ENCODE peak calls at places on chromosomes 16 and 17, in seven cellular contexts. One of them, this sample, is unnamed.

GRCh38 chr17:21549107-21549687 is 143.1 kb upstream of the KCNJ18 start:
- DNase-seq in lower leg skin: no peak
- DNase-seq in esophagus squamous epithelium: no peak
- DNase-seq in A549: no peak
- DNase-seq in vagina: no peak
- DNase-seq in body of pancreas: no peak
- DNase-seq in heart left ventricle: no peak
- DNase-seq in this sample: no peak

GRCh38 chr17:50039058-50039457 is 16.9 kb upstream of the ITGA3 start:
- DNase-seq in lower leg skin: no peak
- DNase-seq in esophagus squamous epithelium: no peak
- DNase-seq in A549: no peak
- DNase-seq in vagina: no peak
- DNase-seq in body of pancreas: no peak
- DNase-seq in heart left ventricle: no peak
- DNase-seq in this sample: no peak

GRCh38 chr17:76843703-76844484 is 24.3 kb upstream of the MGAT5B start:
- DNase-seq in lower leg skin: no peak
- DNase-seq in esophagus squamous epithelium: no peak
- DNase-seq in A549: no peak
- DNase-seq in vagina: no peak
- DNase-seq in body of pancreas: no peak
- DNase-seq in heart left ventricle: no peak
- DNase-seq in this sample: no peak

GRCh38 chr17:41595585-41595984 is 8.9 kb upstream of the KRT14 start:
- DNase-seq in lower leg skin: no peak
- DNase-seq in esophagus squamous epithelium: no peak
- DNase-seq in A549: no peak
- DNase-seq in vagina: no peak
- DNase-seq in body of pancreas: no peak
- DNase-seq in heart left ventricle: no peak
- DNase-seq in this sample: no peak

GRCh38 chr17:83062818-83063671 is 16.4 kb upstream of the METRNL start:
- DNase-seq in lower leg skin: peak; percentile 17
- DNase-seq in esophagus squamous epithelium: no peak
- DNase-seq in A549: no peak
- DNase-seq in vagina: no peak
- DNase-seq in body of pancreas: no peak
- DNase-seq in heart left ventricle: no peak
- DNase-seq in this sample: no peak

GRCh38 chr17:34895388-34895787 is 65.9 kb downstream of the CCT6B start:
- DNase-seq in lower leg skin: no peak
- DNase-seq in esophagus squamous epithelium: no peak
- DNase-seq in A549: no peak
- DNase-seq in vagina: no peak
- DNase-seq in body of pancreas: no peak
- DNase-seq in heart left ventricle: no peak
- DNase-seq in this sample: no peak

GRCh38 chr16:28974007-28974436 is 556 bp upstream of the SPNS1 start:
- DNase-seq in lower leg skin: no peak
- DNase-seq in esophagus squamous epithelium: no peak
- DNase-seq in A549: peak; percentile 75
- DNase-seq in vagina: no peak
- DNase-seq in body of pancreas: peak; percentile 43
- DNase-seq in heart left ventricle: peak; percentile 59
- DNase-seq in this sample: no peak

GRCh38 chr17:19382581-19383444 is 4.2 kb downstream of the MFAP4 start:
- DNase-seq in lower leg skin: no peak
- DNase-seq in esophagus squamous epithelium: no peak
- DNase-seq in A549: no peak
- DNase-seq in vagina: no peak
- DNase-seq in body of pancreas: peak; percentile 7
- DNase-seq in heart left ventricle: no peak
- DNase-seq in this sample: no peak

GRCh38 chr16:70767377-70768204 is 33.4 kb downstream of the VAC14 start:
- DNase-seq in lower leg skin: no peak
- DNase-seq in esophagus squamous epithelium: no peak
- DNase-seq in A549: no peak
- DNase-seq in vagina: no peak
- DNase-seq in body of pancreas: no peak
- DNase-seq in heart left ventricle: peak; percentile 10
- DNase-seq in this sample: no peak

GRCh38 chr16:30526823-30527634 is 663 bp upstream of the ZNF768 start:
- DNase-seq in lower leg skin: peak; percentile 98
- DNase-seq in esophagus squamous epithelium: peak; percentile 88
- DNase-seq in A549: peak; percentile 97
- DNase-seq in vagina: peak; percentile 98
- DNase-seq in body of pancreas: peak; percentile 99
- DNase-seq in heart left ventricle: peak; percentile 99
- DNase-seq in this sample: peak; percentile 98
- TF ChIP-seq POLR2A in lower leg skin: no peak
- TF ChIP-seq POLR2A in esophagus squamous epithelium: peak; percentile 54
- TF ChIP-seq POLR2A in A549: peak; percentile 12
- TF ChIP-seq POLR2A in vagina: no peak
- TF ChIP-seq POLR2A in body of pancreas: peak; percentile 91
- TF ChIP-seq POLR2A in heart left ventricle: peak; percentile 38
- TF ChIP-seq POLR2A in this sample: peak; percentile 19

DNA sequence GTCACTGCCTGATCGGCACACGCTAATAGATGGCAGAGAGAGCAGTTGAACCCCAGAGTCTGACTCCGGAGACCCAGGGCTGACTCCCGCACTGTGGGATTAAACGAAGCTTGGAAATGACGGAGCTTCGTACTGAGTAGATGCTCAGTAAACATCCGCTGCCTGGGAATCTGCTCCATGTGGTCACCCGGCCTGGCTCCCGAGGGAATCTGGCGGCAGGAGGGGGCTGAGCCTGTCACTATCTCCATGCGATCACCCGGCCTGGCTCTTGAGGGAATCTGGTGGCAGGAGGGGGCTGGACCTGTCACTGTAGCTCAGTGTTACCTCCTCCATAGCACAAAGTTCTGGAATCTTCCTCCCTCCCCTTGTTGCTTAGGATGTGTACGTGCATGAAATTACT is 139.7 kb upstream of the CIBAR2 start:
- DNase-seq in lower leg skin: no peak
- DNase-seq in esophagus squamous epithelium: no peak
- DNase-seq in A549: no peak
- DNase-seq in vagina: no peak
- DNase-seq in body of pancreas: no peak
- DNase-seq in heart left ventricle: no peak
- DNase-seq in this sample: no peak
- TF ChIP-seq POLR2A in lower leg skin: no peak
- TF ChIP-seq POLR2A in esophagus squamous epithelium: no peak
- TF ChIP-seq POLR2A in A549: no peak
- TF ChIP-seq POLR2A in vagina: no peak
- TF ChIP-seq POLR2A in body of pancreas: no peak
- TF ChIP-seq POLR2A in heart left ventricle: no peak
- TF ChIP-seq POLR2A in this sample: no peak

DNA sequence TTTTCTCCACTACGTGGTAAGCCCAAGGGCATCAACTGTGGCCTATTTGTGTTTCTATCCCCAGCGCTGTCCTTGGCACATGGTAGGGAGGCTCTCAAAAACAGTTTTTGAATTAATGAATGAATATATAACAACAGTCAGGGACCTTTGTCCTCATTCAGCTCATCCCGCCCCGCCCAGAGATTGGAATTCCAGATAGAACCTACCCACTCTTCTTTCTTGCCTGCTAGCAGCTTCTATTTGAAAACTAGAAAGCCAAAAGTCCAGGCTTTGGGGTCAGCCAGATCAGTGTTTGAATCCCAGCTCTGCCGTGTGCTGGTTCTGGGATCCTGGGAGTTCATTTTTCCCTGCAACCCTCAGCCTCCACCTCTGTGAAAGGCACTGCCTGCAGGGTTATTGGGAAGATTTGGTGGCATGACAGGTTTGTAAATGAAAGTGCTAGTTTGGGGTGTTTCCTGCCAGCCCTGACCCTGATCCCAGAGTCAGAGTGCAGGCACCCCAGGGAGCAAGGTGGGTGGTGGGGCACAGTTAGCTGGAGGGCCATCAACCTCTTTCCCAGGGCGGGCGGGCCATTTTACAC is 4.5 kb downstream of the NHERF1 start:
- DNase-seq in lower leg skin: no peak
- DNase-seq in esophagus squamous epithelium: no peak
- DNase-seq in A549: no peak
- DNase-seq in vagina: no peak
- DNase-seq in body of pancreas: no peak
- DNase-seq in heart left ventricle: no peak
- DNase-seq in this sample: no peak
- TF ChIP-seq POLR2A in lower leg skin: no peak
- TF ChIP-seq POLR2A in esophagus squamous epithelium: no peak
- TF ChIP-seq POLR2A in A549: no peak
- TF ChIP-seq POLR2A in vagina: no peak
- TF ChIP-seq POLR2A in body of pancreas: no peak
- TF ChIP-seq POLR2A in heart left ventricle: no peak
- TF ChIP-seq POLR2A in this sample: no peak

DNA sequence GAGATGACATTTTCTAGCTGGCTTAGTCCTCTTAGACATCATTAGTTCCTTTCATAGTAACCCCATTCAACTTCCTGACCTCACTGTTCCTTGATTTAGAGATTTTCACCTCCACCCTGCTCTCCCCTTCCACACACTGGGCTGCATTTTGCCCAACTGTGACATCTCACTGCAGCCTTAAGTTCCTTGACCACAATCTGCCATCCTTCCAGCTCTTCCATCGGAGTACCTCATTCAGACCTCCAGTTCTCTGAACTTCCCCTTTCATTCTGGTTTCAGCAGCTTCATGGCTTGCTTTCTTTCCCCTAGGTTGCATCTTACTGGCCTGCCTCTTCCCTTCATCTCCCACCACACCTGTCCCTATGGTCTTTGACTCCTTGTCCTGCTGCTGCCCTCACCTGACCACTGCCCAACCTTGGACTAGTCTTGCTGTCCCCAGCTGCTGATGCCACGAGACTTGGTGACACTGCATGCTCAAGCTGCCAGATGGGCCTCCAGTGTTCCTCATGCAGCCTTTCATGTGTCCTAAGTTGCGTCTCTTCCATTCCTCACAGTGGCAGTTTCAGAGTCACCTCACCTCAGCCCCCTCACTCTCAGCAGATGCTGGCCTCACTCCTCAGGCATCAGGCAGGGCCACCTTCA is 40.8 kb downstream of the NUP88 start:
- DNase-seq in lower leg skin: no peak
- DNase-seq in esophagus squamous epithelium: no peak
- DNase-seq in A549: no peak
- DNase-seq in vagina: no peak
- DNase-seq in body of pancreas: no peak
- DNase-seq in heart left ventricle: no peak
- DNase-seq in this sample: no peak
- TF ChIP-seq POLR2A in lower leg skin: no peak
- TF ChIP-seq POLR2A in esophagus squamous epithelium: no peak
- TF ChIP-seq POLR2A in A549: no peak
- TF ChIP-seq POLR2A in vagina: no peak
- TF ChIP-seq POLR2A in body of pancreas: no peak
- TF ChIP-seq POLR2A in heart left ventricle: no peak
- TF ChIP-seq POLR2A in this sample: peak; percentile 66

GRCh38 chr17:38719284-38719942 is 10.7 kb upstream of the CISD3 start:
- DNase-seq in lower leg skin: no peak
- DNase-seq in esophagus squamous epithelium: no peak
- DNase-seq in A549: no peak
- DNase-seq in vagina: no peak
- DNase-seq in body of pancreas: no peak
- DNase-seq in heart left ventricle: no peak
- DNase-seq in this sample: no peak
- TF ChIP-seq POLR2A in lower leg skin: no peak
- TF ChIP-seq POLR2A in esophagus squamous epithelium: no peak
- TF ChIP-seq POLR2A in A549: no peak
- TF ChIP-seq POLR2A in vagina: no peak
- TF ChIP-seq POLR2A in body of pancreas: no peak
- TF ChIP-seq POLR2A in heart left ventricle: no peak
- TF ChIP-seq POLR2A in this sample: no peak

GRCh38 chr17:40362696-40363479 is 1.6 kb downstream of the GJD3 start:
- DNase-seq in lower leg skin: no peak
- DNase-seq in esophagus squamous epithelium: no peak
- DNase-seq in A549: peak; percentile 97
- DNase-seq in vagina: no peak
- DNase-seq in body of pancreas: peak; percentile 78
- DNase-seq in heart left ventricle: peak; percentile 73
- DNase-seq in this sample: peak; percentile 96
- TF ChIP-seq POLR2A in lower leg skin: no peak
- TF ChIP-seq POLR2A in esophagus squamous epithelium: no peak
- TF ChIP-seq POLR2A in A549: peak; percentile 74
- TF ChIP-seq POLR2A in vagina: no peak
- TF ChIP-seq POLR2A in body of pancreas: peak; percentile 35
- TF ChIP-seq POLR2A in heart left ventricle: no peak
- TF ChIP-seq POLR2A in this sample: peak; percentile 40

This sample was measured in GM12891.